ENCODE peak calls at places on chromosome 12, in eight cellular contexts. One of them, this sample, is unnamed.

GRCh38 chr12:113555226-113555625 is 83.6 kb upstream of the LHX5 start:
- DNase-seq in HTR-8/SVneo: no peak
- DNase-seq in lower leg skin: no peak
- DNase-seq in NCI-H774: no peak
- DNase-seq in hepatic stellate cell: no peak
- DNase-seq in activated CD4-positive, alpha-beta T cell treated with anti-CD3 and anti-CD28 coated beads, Interleukin-2, amount 50 U/mL, for 1 hour: no peak
- DNase-seq in left ventricle myocardium superior: no peak
- DNase-seq in GM13977: no peak
- DNase-seq in this sample: no peak

GRCh38 chr12:48451372-48451771 is 21.0 kb upstream of the ANP32D start:
- DNase-seq in HTR-8/SVneo: no peak
- DNase-seq in lower leg skin: no peak
- DNase-seq in NCI-H774: no peak
- DNase-seq in hepatic stellate cell: no peak
- DNase-seq in activated CD4-positive, alpha-beta T cell treated with anti-CD3 and anti-CD28 coated beads, Interleukin-2, amount 50 U/mL, for 1 hour: no peak
- DNase-seq in left ventricle myocardium superior: no peak
- DNase-seq in GM13977: no peak
- DNase-seq in this sample: no peak

GRCh38 chr12:82437744-82438143 is 79.4 kb downstream of the METTL25 start:
- DNase-seq in HTR-8/SVneo: no peak
- DNase-seq in lower leg skin: no peak
- DNase-seq in NCI-H774: no peak
- DNase-seq in hepatic stellate cell: no peak
- DNase-seq in activated CD4-positive, alpha-beta T cell treated with anti-CD3 and anti-CD28 coated beads, Interleukin-2, amount 50 U/mL, for 1 hour: no peak
- DNase-seq in left ventricle myocardium superior: no peak
- DNase-seq in GM13977: no peak
- DNase-seq in this sample: no peak

GRCh38 chr12:27048822-27049752 is 26.7 kb downstream of the MED21 start:
- DNase-seq in HTR-8/SVneo: peak
- DNase-seq in lower leg skin: no peak
- DNase-seq in NCI-H774: no peak
- DNase-seq in hepatic stellate cell: peak
- DNase-seq in activated CD4-positive, alpha-beta T cell treated with anti-CD3 and anti-CD28 coated beads, Interleukin-2, amount 50 U/mL, for 1 hour: no peak
- DNase-seq in left ventricle myocardium superior: no peak
- DNase-seq in GM13977: no peak
- DNase-seq in this sample: no peak

GRCh38 chr12:131122631-131123030 is 168.9 kb downstream of the ADGRD1 start:
- DNase-seq in HTR-8/SVneo: no peak
- DNase-seq in lower leg skin: peak
- DNase-seq in NCI-H774: no peak
- DNase-seq in hepatic stellate cell: no peak
- DNase-seq in activated CD4-positive, alpha-beta T cell treated with anti-CD3 and anti-CD28 coated beads, Interleukin-2, amount 50 U/mL, for 1 hour: no peak
- DNase-seq in left ventricle myocardium superior: no peak
- DNase-seq in GM13977: no peak
- DNase-seq in this sample: no peak

GRCh38 chr12:60020068-60020467 is 424.2 kb downstream of the SLC16A7 start:
- DNase-seq in HTR-8/SVneo: no peak
- DNase-seq in lower leg skin: no peak
- DNase-seq in NCI-H774: no peak
- DNase-seq in hepatic stellate cell: no peak
- DNase-seq in activated CD4-positive, alpha-beta T cell treated with anti-CD3 and anti-CD28 coated beads, Interleukin-2, amount 50 U/mL, for 1 hour: no peak
- DNase-seq in left ventricle myocardium superior: no peak
- DNase-seq in GM13977: no peak
- DNase-seq in this sample: no peak

GRCh38 chr12:118307069-118307954 is 65.4 kb downstream of the TAOK3 start:
- DNase-seq in HTR-8/SVneo: peak
- DNase-seq in lower leg skin: no peak
- DNase-seq in NCI-H774: no peak
- DNase-seq in hepatic stellate cell: peak
- DNase-seq in activated CD4-positive, alpha-beta T cell treated with anti-CD3 and anti-CD28 coated beads, Interleukin-2, amount 50 U/mL, for 1 hour: no peak
- DNase-seq in left ventricle myocardium superior: no peak
- DNase-seq in GM13977: peak
- DNase-seq in this sample: no peak

GRCh38 chr12:13193403-13194100 is 3.0 kb upstream of the EMP1 start:
- DNase-seq in HTR-8/SVneo: no peak
- DNase-seq in lower leg skin: peak
- DNase-seq in NCI-H774: no peak
- DNase-seq in hepatic stellate cell: no peak
- DNase-seq in activated CD4-positive, alpha-beta T cell treated with anti-CD3 and anti-CD28 coated beads, Interleukin-2, amount 50 U/mL, for 1 hour: no peak
- DNase-seq in left ventricle myocardium superior: no peak
- DNase-seq in GM13977: no peak
- DNase-seq in this sample: no peak

GRCh38 chr12:52802442-52802841 is 6.5 kb upstream of the KRT3 start:
- DNase-seq in HTR-8/SVneo: no peak
- DNase-seq in lower leg skin: no peak
- DNase-seq in NCI-H774: no peak
- DNase-seq in hepatic stellate cell: no peak
- DNase-seq in activated CD4-positive, alpha-beta T cell treated with anti-CD3 and anti-CD28 coated beads, Interleukin-2, amount 50 U/mL, for 1 hour: no peak
- DNase-seq in left ventricle myocardium superior: no peak
- DNase-seq in GM13977: no peak
- DNase-seq in this sample: no peak

GRCh38 chr12:55724940-55725309 is 3.9 kb downstream of the CD63 start:
- DNase-seq in HTR-8/SVneo: no peak
- DNase-seq in lower leg skin: no peak
- DNase-seq in NCI-H774: no peak
- DNase-seq in hepatic stellate cell: no peak
- DNase-seq in activated CD4-positive, alpha-beta T cell treated with anti-CD3 and anti-CD28 coated beads, Interleukin-2, amount 50 U/mL, for 1 hour: no peak
- DNase-seq in left ventricle myocardium superior: no peak
- DNase-seq in GM13977: no peak
- DNase-seq in this sample: no peak

This sample was measured in pancreas.